ENCODE peak calls at places on chromosomes 4 and X, in six cellular contexts. Y is MM.1S, Q is SK-N-SH, S is HCT116, F is PC-3, W is Karpas-422. B is an unnamed sample. For H3K9me2 and H3K27me3, the result is how much of the 10 kb centered on the place peaks cover.

GRCh38 chr4:80005863-80006262 is 67.2 kb downstream of the ANTXR2 start:
- DNase-seq in Y (no peak), S (no peak), Q (no peak), F (peak), W (no peak), B (no peak)

GRCh38 chrX:73944582-73944947 is 359.4 kb upstream of the ZCCHC13 start:
- DNase-seq in Y (no peak), W (peak), Q (no peak), F (no peak), S (no peak), B (peak)

GRCh38 chr4:5785806-5786680 is 75.0 kb downstream of the EVC start:
- DNase-seq in Y (no peak), F (peak), S (no peak), W (no peak), Q (no peak), B (peak)

GRCh38 chr4:138979742-138980141 is 35.8 kb upstream of the NOCT start:
- DNase-seq in Y (no peak), W (no peak), S (no peak), Q (no peak), F (no peak), B (no peak)

GRCh38 chrX:1111543-1112300 is 100.7 kb downstream of the CRLF2 start:
- DNase-seq in F (no peak), Y (no peak), Q (no peak), S (no peak), W (no peak), B (no peak)

GRCh38 chrX:39753296-39753996 is 344.3 kb downstream of the BCOR start:
- DNase-seq in S (no peak), W (no peak), F (no peak), Q (no peak), Y (no peak), B (no peak)

GRCh38 chr4:118811008-118811764 is 24.7 kb downstream of the SEC24D start:
- DNase-seq in Q (no peak), F (no peak), W (no peak), S (no peak), Y (no peak), B (peak)

GRCh38 chrX:116173006-116173405 is 2.5 kb downstream of the AGTR2 start:
- DNase-seq in Y (no peak), W (no peak), Q (no peak), F (no peak), S (no peak), B (no peak)

GRCh38 chr4:129364747-129365452 is 268.9 kb downstream of the C4orf33 start:
- DNase-seq in F (no peak), W (peak), S (no peak), Q (no peak), Y (no peak), B (no peak)

GRCh38 chr4:3463556-3464348 is 646 bp downstream of the DOK7 start:
- DNase-seq in S (no peak), F (no peak), Q (no peak), W (no peak), Y (no peak), B (no peak)

GRCh38 chrX:69297521-69297920 is 132.3 kb upstream of the PJA1 start:
- DNase-seq in Y (no peak), Q (no peak), W (no peak), S (no peak), F (no peak), B (no peak)

GRCh38 chr4:53591372-53591892 is at the start of gene LNX1:
- DNase-seq in Y (peak), F (peak), W (no peak), Q (no peak), S (peak), B (no peak)

GRCh38 chr4:73911746-73912145 is 42.6 kb downstream of the CXCL1 start:
- DNase-seq in Q (no peak), S (no peak), F (no peak), Y (no peak), W (no peak), B (no peak)

GRCh38 chr4:150997141-150997540 is 17.9 kb downstream of the LRBA start:
- DNase-seq in Y (no peak), Q (no peak), S (no peak), W (no peak), F (peak), B (no peak)

GRCh38 chr4:139188648-139189416 is 11.8 kb upstream of the ELF2 start:
- DNase-seq in Y (no peak), W (no peak), S (no peak), Q (no peak), F (no peak), B (no peak)

GRCh38 chr4:21011106-21011505 is 310.8 kb downstream of the PACRGL start:
- DNase-seq in Y (no peak), W (no peak), Q (no peak), S (no peak), F (no peak), B (no peak)

GRCh38 chr4:106478152-106478551 is 109.6 kb upstream of the GIMD1 start:
- DNase-seq in Q (no peak), W (no peak), Y (no peak), F (no peak), S (no peak), B (no peak)

GRCh38 chr4:24497221-24497620 is 87.1 kb downstream of the DHX15 start:
- DNase-seq in W (no peak), F (no peak), Y (no peak), Q (no peak), S (no peak), B (peak)

GRCh38 chrX:71679575-71680207 is 12.3 kb downstream of the LOC101059915 start:
- DNase-seq in F (no peak), S (no peak), Q (no peak), W (no peak), Y (no peak), B (no peak)

GRCh38 chr4:118865091-118865708 is 23.5 kb upstream of the SYNPO2 start:
- DNase-seq in F (peak), Y (peak), Q (peak), W (peak), S (peak), B (peak)

GRCh38 chr4:176883108-176883550 is 90.4 kb upstream of the VEGFC start:
- DNase-seq in Q (no peak), W (no peak), S (no peak), F (peak), Y (no peak), B (peak)
- H3K9ac ChIP-seq in Q (peak), W (no peak), S (no peak), F (peak), Y (no peak), B (peak)

DNA sequence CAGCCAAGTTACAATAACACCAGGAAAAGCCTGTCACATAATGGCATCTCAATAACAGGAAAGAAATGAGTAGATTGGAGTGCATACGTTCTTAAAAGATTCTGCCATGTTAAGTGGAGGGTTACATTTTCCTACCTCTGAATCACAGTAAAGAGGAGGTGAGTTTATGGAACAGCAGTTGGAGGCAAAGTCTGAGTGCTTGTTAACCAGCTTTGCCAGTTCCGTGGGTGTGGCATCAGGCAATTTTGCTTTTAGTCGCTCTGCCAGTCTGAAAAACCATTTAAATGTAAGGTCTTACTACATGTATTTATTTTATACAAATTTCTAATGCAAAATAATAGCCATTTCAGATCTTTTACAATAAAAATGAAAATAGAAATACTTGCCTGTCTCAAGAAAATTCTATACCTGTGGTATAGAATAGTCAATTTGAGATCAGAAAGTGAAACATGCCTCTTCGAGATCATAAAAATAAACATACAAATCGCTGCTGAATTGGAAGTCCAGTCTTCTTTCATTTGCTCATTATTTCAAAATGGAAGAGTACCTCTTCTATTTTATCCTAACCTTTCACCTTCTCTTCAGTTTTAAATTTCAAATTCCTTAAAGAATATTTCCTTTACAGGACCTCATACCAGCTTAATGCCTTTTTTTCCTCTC is 31.4 kb downstream of the GC start:
- DNase-seq in Y (peak), F (peak), W (no peak), Q (no peak), S (no peak), B (no peak)
- H3K9me2 ChIP-seq in Y (under half), F (under half), W (under half), Q (under half), S (under half), B (under half)

GRCh38 chr4:1577818-1578217 is 106.3 kb downstream of the FAM53A start:
- DNase-seq in W (no peak), Y (no peak), S (no peak), Q (no peak), F (no peak), B (no peak)

GRCh38 chr4:1576961-1577814 is 106.9 kb downstream of the FAM53A start:
- DNase-seq in S (no peak), W (no peak), F (no peak), Y (no peak), Q (no peak), B (no peak)

GRCh38 chr4:1578968-1579833 is 104.9 kb downstream of the FAM53A start:
- DNase-seq in Q (peak), Y (no peak), S (peak), W (peak), F (peak), B (peak)

GRCh38 chr4:1579834-1580686 is 104.1 kb downstream of the FAM53A start:
- DNase-seq in Q (peak), Y (no peak), F (peak), W (peak), S (peak), B (peak)

DNA sequence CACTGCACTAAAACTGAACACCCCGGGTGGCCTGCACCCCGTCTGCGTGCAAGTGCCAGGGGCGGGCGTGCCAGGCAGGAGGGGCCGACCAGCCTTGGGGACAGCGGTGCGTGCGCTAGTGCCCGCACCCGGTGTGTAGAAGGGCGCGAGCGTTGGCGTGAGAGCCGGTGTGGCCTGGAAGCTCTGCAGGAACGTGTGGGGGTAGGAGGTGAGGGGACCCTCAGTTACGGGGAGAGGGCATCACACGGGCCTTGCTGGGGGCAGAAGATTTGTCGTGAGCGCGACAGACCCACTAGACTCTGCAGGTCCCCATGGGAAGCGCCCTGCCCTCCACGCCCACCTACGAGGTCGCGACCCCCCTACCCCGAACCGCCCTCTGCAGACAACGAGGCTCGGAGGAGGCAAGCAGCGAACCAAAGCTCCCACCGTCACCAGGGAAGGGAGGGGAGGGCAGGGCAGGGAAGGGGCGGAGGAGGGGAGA is 105.8 kb downstream of the FAM53A start:
- DNase-seq in Y (no peak), Q (no peak), F (no peak), S (no peak), W (no peak), B (peak)
- H3K27me3 ChIP-seq in Y (under half), Q (under half), F (under half), S (under half), W (under half), B (under half)

DNA sequence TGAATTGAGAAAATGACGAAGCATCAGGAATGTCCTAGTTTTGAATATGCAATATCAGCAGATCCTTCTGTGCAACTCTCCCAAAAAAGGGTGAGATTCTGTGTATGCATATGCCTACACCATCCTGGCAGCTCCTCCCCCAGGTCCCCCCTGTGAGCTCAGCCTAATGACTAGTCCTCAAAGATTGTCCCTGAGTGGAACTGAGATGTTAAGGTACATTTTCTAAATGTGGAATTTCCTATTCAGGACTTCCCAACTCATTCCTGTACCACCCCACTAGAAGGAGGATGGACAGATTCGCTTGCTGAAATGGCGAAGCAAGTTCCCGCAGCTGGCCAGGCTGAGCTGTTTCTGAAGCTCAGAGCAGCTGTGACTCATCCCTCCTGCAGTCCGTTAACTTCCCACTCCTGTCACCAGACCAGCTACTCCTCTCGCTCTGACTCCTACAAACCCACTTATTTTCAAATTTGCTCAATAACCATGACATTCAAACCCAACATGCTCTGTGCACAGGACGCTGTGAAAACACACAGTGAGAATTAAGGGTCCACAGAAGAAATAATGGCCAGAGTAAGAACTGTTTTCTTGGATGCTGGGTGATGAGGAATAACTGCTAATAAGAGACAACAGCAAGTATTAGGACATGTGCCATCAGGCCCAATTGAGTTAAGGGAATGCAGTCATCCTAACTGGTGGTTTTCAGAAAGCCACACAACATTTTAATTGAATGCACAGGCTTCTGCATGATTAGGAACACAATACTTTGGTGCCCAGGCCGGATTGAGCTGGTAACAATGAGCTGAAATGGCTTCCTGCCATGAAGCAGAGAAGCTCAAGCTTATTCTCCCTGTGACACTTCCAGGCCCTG is 40.0 kb upstream of the IRF2 start:
- DNase-seq in F (peak), Y (no peak), W (no peak), Q (peak), S (no peak), B (peak)
- H3K9ac ChIP-seq in F (no peak), Y (no peak), W (no peak), Q (no peak), S (no peak), B (peak)

B was measured in GM23248.